ENCODE peak calls at places on chromosome 20, in four cellular contexts. V is GM12891, I is H1, Y is K562. O is an unnamed sample.

GRCh38 chr20:62386383-62387218 is at the start of gene RPS21:
- DNase-seq in V (peak), I (no peak), Y (peak), O (peak)

GRCh38 chr20:59268827-59269226 is 31.6 kb upstream of the EDN3 start:
- DNase-seq in V (no peak), I (peak), Y (no peak), O (no peak)

GRCh38 chr20:4820833-4821518 is 99.3 kb downstream of the PRND start:
- DNase-seq in V (no peak), I (no peak), Y (no peak), O (no peak)

GRCh38 chr20:15867899-15868298 is 705.3 kb downstream of the KIF16B start:
- DNase-seq in V (no peak), I (no peak), Y (no peak), O (no peak)

GRCh38 chr20:63130654-63131577 is 85.0 kb downstream of the YTHDF1 start:
- DNase-seq in V (no peak), I (no peak), Y (no peak), O (no peak)

GRCh38 chr20:61589055-61589385 is 337.0 kb downstream of the CDH4 start:
- DNase-seq in V (no peak), I (no peak), Y (no peak), O (no peak)

GRCh38 chr20:56328861-56329260 is 29.9 kb upstream of the FAM210B start:
- DNase-seq in V (no peak), I (no peak), Y (no peak), O (no peak)

GRCh38 chr20:6142348-6142993 is 19.6 kb upstream of the FERMT1 start:
- DNase-seq in V (peak), I (no peak), Y (peak), O (no peak)

GRCh38 chr20:41308290-41308691 is 9.2 kb downstream of the ZHX3 start:
- DNase-seq in V (no peak), I (no peak), Y (peak), O (no peak)

GRCh38 chr20:7459123-7459522 is 481.1 kb downstream of the HAO1 start:
- DNase-seq in V (no peak), I (no peak), Y (no peak), O (no peak)

GRCh38 chr20:46894971-46895905 is 595 bp downstream of the EYA2 start:
- DNase-seq in V (no peak), I (no peak), Y (no peak), O (peak)

GRCh38 chr20:41352666-41353065 is 12.0 kb downstream of the LPIN3 start:
- DNase-seq in V (no peak), I (no peak), Y (no peak), O (no peak)

DNA sequence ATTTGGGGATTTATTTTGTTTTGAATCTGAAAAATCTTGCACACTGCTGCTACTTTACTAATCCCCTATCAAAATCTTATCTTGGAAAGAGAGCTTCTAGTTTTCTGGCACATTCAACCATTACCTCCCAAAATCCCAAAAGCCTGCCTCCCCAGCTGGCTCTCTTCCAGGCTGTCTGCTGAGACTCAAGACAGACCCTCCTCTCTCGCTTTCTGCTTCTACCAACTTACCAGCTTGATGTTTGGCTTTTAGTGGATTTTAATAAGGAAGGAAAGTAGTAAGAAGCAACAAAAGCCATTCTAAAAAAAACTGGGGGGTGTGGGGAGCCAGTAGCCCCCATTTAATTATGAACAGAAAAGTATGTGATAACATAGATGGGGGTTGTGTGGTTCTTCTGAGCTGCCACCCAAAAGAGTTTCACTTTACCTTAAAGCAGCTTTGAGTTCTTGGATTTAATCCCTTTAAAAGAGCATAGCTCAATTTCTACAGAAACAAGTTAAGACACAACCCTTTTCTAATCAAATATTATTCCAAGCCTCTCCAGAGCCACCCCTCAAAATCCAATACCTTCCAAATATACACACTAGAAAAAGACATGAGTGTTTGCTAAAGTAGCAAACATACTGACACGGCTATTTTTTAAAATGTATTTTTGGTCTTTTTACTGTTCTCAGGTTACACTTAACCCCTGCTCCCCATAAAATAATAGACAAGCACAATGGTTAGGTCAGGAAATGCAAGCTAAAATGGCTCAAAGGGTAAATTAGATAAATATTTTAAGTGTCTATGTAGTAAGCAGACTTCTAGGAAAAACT is 71.7 kb downstream of the ATP9A start:
- DNase-seq in V (no peak), I (no peak), Y (no peak), O (no peak)
- TF ChIP-seq POLR2AphosphoS5 in V (no peak), I (no peak), Y (no peak), O (no peak)

DNA sequence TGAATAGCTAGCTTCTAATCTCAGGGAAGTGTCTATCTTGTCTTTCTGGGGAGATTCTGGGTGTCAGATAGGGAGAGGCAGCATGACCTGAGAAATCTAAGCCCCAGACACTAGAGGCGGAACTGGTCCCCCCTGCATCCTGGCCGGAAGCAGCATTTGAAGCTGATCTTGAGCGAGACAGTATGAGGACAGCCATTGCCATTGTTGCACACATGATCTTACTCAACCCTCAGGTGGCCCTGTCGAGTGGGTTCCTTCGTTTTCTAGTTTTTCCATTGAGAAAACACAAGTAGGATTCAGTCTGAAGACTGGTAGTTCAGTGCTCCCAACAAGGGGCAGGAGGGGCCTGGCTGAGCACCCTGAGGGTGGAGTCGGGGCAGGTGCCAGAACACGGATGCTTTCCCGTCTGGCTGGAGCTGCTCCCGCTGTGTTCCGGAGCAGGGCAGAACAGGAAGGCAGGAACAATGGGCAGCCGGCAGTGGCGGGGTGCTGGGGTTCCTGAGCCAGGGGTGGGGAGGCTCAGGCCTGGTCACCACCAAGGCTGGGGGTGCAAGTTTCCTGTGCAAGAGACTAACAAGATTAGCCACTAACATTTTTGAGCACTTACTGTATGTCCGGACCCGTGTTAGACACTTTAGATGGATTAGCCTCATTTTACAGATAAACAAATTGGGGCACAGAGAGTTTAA is 7.9 kb upstream of the SDCBP2 start:
- DNase-seq in V (no peak), I (no peak), Y (no peak), O (no peak)
- TF ChIP-seq POLR2A in V (no peak), I (no peak), Y (no peak), O (no peak)

DNA sequence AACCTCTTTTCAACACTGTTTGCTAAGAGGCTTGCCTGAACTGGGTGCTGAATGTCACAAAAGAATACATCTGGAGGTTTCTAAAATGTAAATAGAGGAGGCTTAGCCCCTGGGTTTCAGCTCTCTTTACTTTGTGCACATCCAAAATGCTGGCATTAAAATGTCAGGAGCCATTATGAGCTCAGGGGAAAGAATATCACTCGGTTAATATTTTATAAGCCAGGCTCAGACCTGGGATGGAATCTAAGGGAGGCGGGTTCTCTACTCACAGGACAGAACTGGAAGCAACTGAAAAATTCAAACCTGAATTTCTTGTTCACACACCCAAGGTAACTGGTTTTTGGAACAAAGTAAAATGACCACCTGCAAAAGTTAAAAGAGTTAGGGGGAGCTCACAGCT is 100.7 kb downstream of the BFSP1 start:
- DNase-seq in V (no peak), I (no peak), Y (no peak), O (no peak)
- TF ChIP-seq TAF1 in V (no peak), I (no peak), Y (no peak), O (no peak)

GRCh38 chr20:45788351-45788750 is 3.3 kb downstream of the WFDC3 start:
- DNase-seq in V (no peak), I (no peak), Y (no peak), O (no peak)

GRCh38 chr20:45796336-45797070 is 4.7 kb downstream of the DNTTIP1 start:
- DNase-seq in V (no peak), I (no peak), Y (no peak), O (no peak)

GRCh38 chr20:45791668-45792512 is at the start of the genes DNTTIP1 and WFDC3:
- DNase-seq in V (peak), I (peak), Y (peak), O (peak)

GRCh38 chr20:45792513-45793118 is 862 bp downstream of the DNTTIP1 start:
- DNase-seq in V (no peak), I (no peak), Y (no peak), O (no peak)
- TF ChIP-seq POLR2AphosphoS5 in V (no peak), I (no peak), Y (no peak), O (no peak)

GRCh38 chr20:48899881-48900280 is 21.6 kb upstream of the ARFGEF2 start:
- DNase-seq in V (no peak), I (no peak), Y (no peak), O (no peak)

GRCh38 chr20:48901326-48901725 is 20.2 kb upstream of the ARFGEF2 start:
- DNase-seq in V (no peak), I (no peak), Y (no peak), O (no peak)

GRCh38 chr20:48898896-48899513 is 22.5 kb upstream of the ARFGEF2 start:
- DNase-seq in V (no peak), I (no peak), Y (no peak), O (no peak)

GRCh38 chr20:48898210-48898609 is 23.3 kb upstream of the ARFGEF2 start:
- DNase-seq in V (no peak), I (no peak), Y (no peak), O (no peak)

DNA sequence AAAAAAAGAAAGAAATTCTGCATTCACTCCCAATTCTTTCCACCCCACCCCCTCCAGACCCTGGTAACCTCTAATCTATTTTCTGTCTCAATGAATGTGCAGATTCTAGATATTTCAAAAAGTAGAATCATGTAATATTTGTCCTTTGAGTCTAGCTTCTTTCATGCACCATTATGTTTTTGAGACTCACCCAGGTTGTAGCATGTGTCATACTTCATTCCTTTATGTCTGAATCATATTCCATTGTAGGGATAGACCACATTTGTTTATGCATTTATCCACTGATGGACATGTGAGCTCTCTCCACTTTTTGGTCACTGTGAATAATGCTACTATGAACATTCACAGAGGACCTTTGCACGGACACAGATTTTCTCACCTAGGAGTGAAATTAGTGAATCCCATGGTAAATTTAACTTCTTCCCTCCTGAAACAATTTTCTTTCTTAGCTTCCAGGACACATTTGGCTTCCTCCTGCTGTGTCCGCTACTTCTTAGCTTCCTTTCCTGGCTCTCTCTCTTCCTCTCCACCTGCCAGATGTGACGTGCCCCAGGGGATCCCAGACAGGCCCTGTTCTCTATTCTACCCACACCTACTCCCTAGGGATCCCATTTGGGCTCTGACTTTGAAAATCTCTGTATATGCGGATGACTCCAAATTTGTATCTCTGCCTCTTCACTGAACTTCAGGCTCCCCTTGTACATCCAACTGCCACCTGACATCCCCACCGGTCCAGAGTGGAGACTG is 24.0 kb upstream of the ARFGEF2 start:
- DNase-seq in V (no peak), I (no peak), Y (no peak), O (no peak)
- TF ChIP-seq POLR2A in V (no peak), I (no peak), Y (no peak), O (no peak)

GRCh38 chr20:10863337-10864060 is 189.7 kb upstream of the JAG1 start:
- DNase-seq in V (no peak), I (no peak), Y (no peak), O (no peak)
- TF ChIP-seq TAF1 in V (no peak), I (no peak), Y (no peak), O (no peak)

GRCh38 chr20:37325206-37325605 is 20.7 kb upstream of the SRC start:
- DNase-seq in V (no peak), I (no peak), Y (no peak), O (no peak)
- TF ChIP-seq POLR2AphosphoS5 in V (no peak), I (no peak), Y (no peak), O (no peak)

DNA sequence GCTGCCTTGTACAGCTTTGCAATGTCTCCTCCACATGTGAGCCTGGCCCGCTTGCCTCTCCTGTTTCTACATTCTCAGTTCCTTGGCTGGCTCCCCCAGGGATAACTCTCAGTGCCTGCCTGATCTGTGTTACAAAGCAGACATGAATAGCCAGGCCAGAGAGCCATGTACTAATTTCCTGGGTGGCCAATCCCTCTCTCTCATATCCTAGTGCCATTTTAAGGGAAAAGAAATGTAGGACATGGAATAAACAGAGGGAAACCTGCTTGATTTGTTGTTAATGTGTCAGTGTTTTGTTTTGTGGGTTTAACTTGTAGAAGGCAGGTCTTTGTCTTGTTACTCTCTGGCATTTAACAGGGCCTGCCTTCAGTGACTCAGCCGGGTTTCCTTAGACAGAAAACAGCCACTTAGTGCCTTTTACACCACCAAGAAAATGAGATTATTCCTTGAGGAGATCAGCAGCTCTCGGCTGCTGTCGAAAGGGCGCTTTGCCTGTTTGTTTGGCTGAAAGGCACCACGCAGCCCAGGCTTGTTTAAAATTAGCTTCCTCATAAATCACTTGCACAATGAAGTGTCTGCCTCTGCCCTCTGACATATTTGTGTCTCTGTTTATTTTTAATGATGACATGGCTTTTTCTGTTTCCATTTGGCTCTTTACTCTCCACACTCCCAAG is 702.7 kb downstream of the MAFB start:
- DNase-seq in V (no peak), I (peak), Y (no peak), O (no peak)
- TF ChIP-seq POLR2A in V (no peak), I (no peak), Y (no peak), O (no peak)

DNA sequence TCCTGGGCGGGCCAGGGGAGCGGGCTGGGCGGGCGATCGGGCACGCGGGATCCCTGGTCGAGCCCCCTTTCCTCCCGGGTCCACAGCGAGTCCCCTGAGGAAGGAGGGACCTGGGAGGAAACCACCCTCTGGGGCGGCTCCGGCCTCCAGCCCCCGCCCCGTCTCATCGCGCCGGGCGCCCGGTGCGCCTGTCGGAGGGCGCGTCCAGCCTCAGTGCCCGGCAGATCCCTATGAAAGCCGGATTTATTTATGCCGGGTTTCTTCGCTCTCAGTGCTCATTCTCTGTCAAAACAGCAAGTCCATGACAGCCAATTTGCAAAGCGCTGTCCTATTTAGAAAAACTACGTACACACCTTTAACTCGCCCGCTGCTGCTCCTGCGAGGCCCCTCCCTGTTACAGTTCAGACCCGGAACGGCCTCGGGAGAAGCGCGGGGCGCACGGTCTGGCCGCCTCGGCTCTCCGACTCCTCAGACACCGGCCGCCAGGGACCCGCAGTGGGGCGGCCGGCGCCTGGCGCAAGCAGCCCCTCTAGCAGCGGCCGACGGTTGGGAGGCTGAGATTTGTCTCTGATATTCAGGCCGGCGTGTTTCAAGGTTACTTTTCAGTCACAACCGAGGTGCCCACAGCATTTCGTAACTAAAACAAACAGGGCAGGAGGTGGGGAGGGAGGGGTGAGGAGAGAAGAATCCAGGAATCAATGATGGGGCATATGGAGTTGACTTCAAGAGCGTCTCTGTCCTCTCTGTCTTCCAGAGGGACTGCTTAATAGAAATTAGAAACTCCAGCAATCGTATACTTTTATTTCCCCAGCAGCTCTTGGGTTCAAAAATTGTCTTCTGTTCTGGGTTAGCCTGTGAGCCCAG is 782 bp upstream of the FOXA2 start:
- DNase-seq in V (no peak), I (no peak), Y (no peak), O (no peak)
- TF ChIP-seq TAF1 in V (no peak), I (no peak), Y (no peak), O (no peak)

GRCh38 chr20:34943808-34944568 is 11.6 kb downstream of the GSS start:
- DNase-seq in V (no peak), I (no peak), Y (no peak), O (no peak)
- TF ChIP-seq POLR2AphosphoS5 in V (no peak), I (no peak), Y (no peak), O (no peak)

O was measured in GM12892.